ENCODE peak calls at places on chromosomes 7 and 10, in seven cellular contexts. F is NB4, W is H1, Q is HepG2, I is A549, H is adrenal gland, S is thyroid gland. T is an unnamed sample.

GRCh38 chr10:127453706-127454105 is 95.4 kb upstream of the NPS start:
- DNase-seq in I (no peak), F (no peak), W (no peak), H (no peak), Q (no peak), S (no peak), T (no peak)

GRCh38 chr10:97539523-97540200 is 32.9 kb upstream of the ANKRD2 start:
- DNase-seq in H (no peak), S (no peak), Q (no peak), I (no peak), F (peak; percentile 26), W (no peak), T (no peak)

GRCh38 chr7:101866328-101866727 is 48.9 kb downstream of the CUX1 start:
- DNase-seq in I (no peak), W (no peak), Q (no peak), F (no peak), S (no peak), H (no peak), T (no peak)

GRCh38 chr10:60230892-60231291 is 158.8 kb downstream of the ANK3 start:
- DNase-seq in H (no peak), F (no peak), W (no peak), S (no peak), Q (no peak), I (no peak), T (no peak)

GRCh38 chr10:62437696-62438095 is 63.5 kb downstream of the ZNF365 start:
- DNase-seq in Q (peak; percentile 41), I (peak; percentile 68), H (peak; percentile 22), S (no peak), F (peak; percentile 76), W (no peak), T (peak; percentile 14)

GRCh38 chr7:69612981-69613380 is 14.7 kb downstream of the AUTS2 start:
- DNase-seq in S (no peak), F (no peak), Q (no peak), H (no peak), W (no peak), I (no peak), T (no peak)

GRCh38 chr7:90246184-90246583 is 1.2 kb downstream of the CFAP69 start:
- DNase-seq in W (no peak), S (no peak), I (no peak), F (no peak), H (no peak), Q (no peak), T (no peak)

GRCh38 chr7:30157217-30157616 is 22.4 kb downstream of the MTURN start:
- DNase-seq in H (no peak), W (no peak), I (no peak), S (no peak), F (no peak), Q (no peak), T (no peak)

GRCh38 chr7:28773423-28774129 is 184.6 kb downstream of the TRIL start:
- DNase-seq in I (no peak), S (no peak), Q (no peak), W (no peak), H (no peak), F (no peak), T (no peak)

GRCh38 chr10:117240105-117240729 is 697 bp upstream of the SLC18A2 start:
- DNase-seq in I (no peak), F (no peak), W (no peak), Q (no peak), S (no peak), H (no peak), T (no peak)

GRCh38 chr10:133544506-133544905 is 17.3 kb downstream of the CYP2E1 start:
- DNase-seq in I (no peak), F (peak; percentile 39), H (no peak), W (no peak), S (no peak), Q (no peak), T (no peak)

GRCh38 chr7:55237156-55237721 is 127.9 kb upstream of the LANCL2 start:
- DNase-seq in Q (no peak), W (no peak), S (peak; percentile 55), I (no peak), H (no peak), F (no peak), T (no peak)

GRCh38 chr10:86109421-86109820 is 257.2 kb downstream of the GRID1 start:
- DNase-seq in Q (no peak), S (no peak), H (no peak), I (no peak), F (no peak), W (no peak), T (no peak)

GRCh38 chr10:48289652-48290238 is 15.2 kb upstream of the FRMPD2 start:
- DNase-seq in S (peak; percentile 71), W (no peak), Q (peak; percentile 54), F (peak; percentile 68), H (peak; percentile 68), I (peak; percentile 68), T (peak; percentile 70)

GRCh38 chr10:86130737-86131475 is 235.7 kb downstream of the GRID1 start:
- DNase-seq in I (no peak), F (no peak), W (no peak), S (no peak), H (no peak), Q (no peak), T (no peak)

GRCh38 chr7:25845341-25845923 is 306.6 kb upstream of the NFE2L3 start:
- DNase-seq in I (no peak), W (no peak), H (no peak), Q (no peak), S (no peak), F (no peak), T (no peak)

GRCh38 chr7:150362989-150363769 is 5.4 kb upstream of the REPIN1 start:
- DNase-seq in I (no peak), S (no peak), H (no peak), W (no peak), F (peak; percentile 45), Q (no peak), T (no peak)

GRCh38 chr7:96579101-96579500 is 130.5 kb downstream of the SEM1 start:
- DNase-seq in W (no peak), I (no peak), F (no peak), Q (no peak), S (no peak), H (no peak), T (no peak)

GRCh38 chr7:116678812-116679211 is 6.8 kb downstream of the MET start:
- DNase-seq in I (no peak), H (no peak), S (no peak), Q (no peak), F (no peak), W (no peak), T (no peak)

GRCh38 chr7:124776153-124776552 is 10.6 kb upstream of the GPR37 start:
- DNase-seq in W (no peak), Q (peak; percentile 61), S (no peak), F (no peak), H (no peak), I (no peak), T (no peak)

GRCh38 chr7:129980667-129981066 is 27.9 kb upstream of the UBE2H start:
- DNase-seq in I (no peak), F (no peak), W (no peak), H (no peak), Q (no peak), S (no peak), T (no peak)

GRCh38 chr10:25896421-25896820 is 37.6 kb upstream of the MYO3A start:
- DNase-seq in F (no peak), I (no peak), Q (no peak), S (no peak), H (no peak), W (no peak), T (no peak)

GRCh38 chr7:24365606-24366005 is 81.6 kb downstream of the NPY start:
- DNase-seq in I (no peak), F (no peak), W (no peak), H (no peak), Q (no peak), S (no peak), T (no peak)

GRCh38 chr10:123573236-123574147 is 92.7 kb upstream of the GPR26 start:
- DNase-seq in Q (peak; percentile 36), H (no peak), S (peak; percentile 46), F (peak; percentile 66), I (peak; percentile 70), W (peak; percentile 73), T (peak; percentile 58)

DNA sequence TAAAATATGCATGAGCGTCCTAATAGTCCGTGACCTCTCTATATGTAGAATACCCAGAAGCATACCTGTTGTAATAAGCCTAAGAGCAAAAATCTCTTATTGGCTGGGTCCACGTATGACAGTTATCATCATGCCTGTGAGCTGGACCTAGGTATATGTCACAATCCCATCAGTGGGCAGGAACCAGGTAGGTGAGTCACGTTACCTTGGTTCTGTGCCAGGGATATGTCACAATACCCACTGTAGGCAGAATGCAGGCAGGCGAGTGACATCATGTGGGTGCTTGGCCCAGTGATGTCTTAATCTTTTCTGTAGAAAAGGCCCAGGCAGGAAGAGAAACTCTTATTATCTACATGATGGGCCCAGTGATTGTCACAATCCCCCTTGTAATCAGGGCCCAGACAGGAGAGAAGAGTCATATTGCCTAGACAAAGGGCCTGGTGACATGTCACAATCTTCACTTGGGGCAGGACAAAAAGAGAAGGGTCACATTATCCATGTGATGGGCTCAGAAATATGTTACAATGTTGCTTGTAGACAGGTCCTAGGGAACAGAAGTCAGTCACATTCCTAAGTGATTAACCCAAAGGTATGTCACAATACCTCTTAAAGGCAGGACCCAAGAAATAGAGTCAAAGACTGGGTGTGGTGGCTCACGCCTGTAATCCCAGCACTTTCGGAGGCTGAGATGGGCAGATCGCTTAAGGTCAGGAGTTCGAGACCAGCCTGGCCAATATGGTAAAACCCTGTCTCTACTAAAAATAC is 12.9 kb upstream of the ZNF736 start:
- DNase-seq in Q (no peak), H (no peak), W (no peak), F (no peak), I (no peak), S (no peak), T (no peak)
- H3K4me3 ChIP-seq in Q (no peak overlapping the region), H (no peak overlapping the region), W (no peak overlapping the region), F (no peak overlapping the region), I (no peak overlapping the region), S (no peak overlapping the region), T (no peak overlapping the region)

DNA sequence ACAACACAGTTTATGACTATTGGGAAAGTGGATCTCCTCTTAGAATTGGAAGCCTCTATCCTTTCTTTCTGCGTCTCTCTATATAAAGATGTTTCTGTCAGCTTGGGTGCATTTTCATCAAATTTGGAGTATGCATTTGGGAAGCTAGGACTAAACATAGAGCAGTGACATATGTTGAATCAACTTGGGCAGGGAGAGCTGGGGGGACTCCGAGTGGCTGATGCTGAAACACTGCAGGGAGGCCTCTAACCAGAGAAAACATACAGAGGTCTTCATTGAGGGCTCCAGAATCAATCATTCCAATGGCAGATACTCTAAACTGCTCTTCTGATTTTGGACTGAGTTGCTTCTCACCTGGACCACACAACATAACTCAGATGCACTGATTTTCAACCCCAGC is 147.3 kb downstream of the PDE1C start:
- DNase-seq in I (no peak), Q (no peak), H (no peak), W (no peak), S (no peak), F (no peak), T (no peak)
- TF ChIP-seq POLR2A in I (no peak), Q (no peak), H (no peak), W (no peak), S (no peak), F (no peak), T (no peak)

GRCh38 chr10:79239275-79239779 is 107.9 kb upstream of the PPIF start:
- DNase-seq in F (peak; percentile 57), H (peak; percentile 65), Q (no peak), S (peak; percentile 27), W (no peak), I (peak; percentile 13), T (no peak)
- H3K4me3 ChIP-seq in F (no peak overlapping the region), H (no peak overlapping the region), Q (no peak overlapping the region), S (no peak overlapping the region), W (no peak overlapping the region), I (no peak overlapping the region), T (no peak overlapping the region)

GRCh38 chr10:122152544-122152943 is 118.6 kb upstream of the BTBD16 start:
- DNase-seq in S (peak; percentile 30), F (no peak), W (no peak), H (peak; percentile 49), Q (no peak), I (no peak), T (no peak)
- TF ChIP-seq POLR2A in S (no peak), F (no peak), W (no peak), H (peak; percentile 24), Q (no peak), I (no peak), T (peak; percentile 16)

T was measured in body of pancreas.